ENCODE peak calls at places on chromosome 2, in seven cellular contexts. I is nephron progenitor cell; X is amygdala; U is lung microvascular endothelial cell; B is tibial artery; D is fibroblast of lung; L is stimulated activated CD8-positive, alpha-beta memory T cell treated with anti-CD3 and anti-CD28 coated beads, Interleukin-12 subunit alpha, Interleukin-12 subunit beta, amount 100 ng/mL, for 4 hours. Z is an unnamed sample.

GRCh38 chr2:211930331-211930730 is 608.3 kb downstream of the ERBB4 start:
- DNase-seq in D (peak), I (no peak), L (no peak), B (no peak), X (no peak), U (no peak), Z (no peak)

GRCh38 chr2:227623225-227623624 is 5.9 kb downstream of the SCYGR4 start:
- DNase-seq in I (no peak), D (peak), X (no peak), B (no peak), L (no peak), U (peak), Z (no peak)

GRCh38 chr2:24181849-24182248 is 7.0 kb downstream of the FAM228A start:
- DNase-seq in X (no peak), U (no peak), L (no peak), D (no peak), B (no peak), I (peak), Z (no peak)

GRCh38 chr2:156340818-156341481 is 8.4 kb upstream of the NR4A2 start:
- DNase-seq in X (no peak), U (peak), D (no peak), L (no peak), B (no peak), I (peak), Z (no peak)

GRCh38 chr2:178722296-178722695 is 84.9 kb downstream of the TTN start:
- DNase-seq in D (no peak), X (no peak), U (no peak), L (no peak), B (no peak), I (no peak), Z (no peak)

GRCh38 chr2:225479386-225479785 is 79.9 kb downstream of the NYAP2 start:
- DNase-seq in B (no peak), I (no peak), X (no peak), L (no peak), D (peak), U (no peak), Z (no peak)

GRCh38 chr2:9594361-9595063 is 36.3 kb downstream of the YWHAQ start:
- DNase-seq in X (no peak), I (no peak), U (peak), L (no peak), B (peak), D (peak), Z (no peak)

GRCh38 chr2:237097911-237098702 is 12.4 kb downstream of the COPS8 start:
- DNase-seq in X (no peak), U (peak), D (peak), L (no peak), I (no peak), B (no peak), Z (no peak)

GRCh38 chr2:202009019-202009481 is 24.6 kb upstream of the FZD7 start:
- DNase-seq in D (peak), B (peak), I (no peak), U (peak), L (no peak), X (no peak), Z (peak)

GRCh38 chr2:189234991-189235390 is 55.4 kb upstream of the COL5A2 start:
- DNase-seq in U (no peak), I (no peak), D (no peak), B (no peak), X (no peak), L (no peak), Z (no peak)

GRCh38 chr2:65281626-65282351 is 54.2 kb downstream of the ACTR2 start:
- DNase-seq in D (peak), B (no peak), I (no peak), X (no peak), U (no peak), L (no peak), Z (peak)

GRCh38 chr2:219325136-219325535 is 7.4 kb downstream of the RESP18 start:
- DNase-seq in L (no peak), U (no peak), D (no peak), X (no peak), I (no peak), B (no peak), Z (no peak)

GRCh38 chr2:104868081-104868806 is 14.3 kb downstream of the POU3F3 start:
- DNase-seq in U (no peak), X (no peak), B (no peak), D (no peak), L (no peak), I (no peak), Z (no peak)

GRCh38 chr2:196587739-196588138 is 51.8 kb upstream of the CCDC150 start:
- DNase-seq in I (no peak), B (no peak), U (no peak), L (no peak), D (no peak), X (no peak), Z (no peak)

GRCh38 chr2:144546933-144547332 is 27.0 kb upstream of the ZEB2 start:
- DNase-seq in L (no peak), X (no peak), D (no peak), U (no peak), I (no peak), B (no peak), Z (no peak)

GRCh38 chr2:45391866-45392265 is 219.2 kb downstream of the SRBD1 start:
- DNase-seq in X (no peak), B (no peak), D (peak), L (no peak), I (no peak), U (no peak), Z (no peak)

GRCh38 chr2:64990823-64991222 is 1.6 kb downstream of the SLC1A4 start:
- DNase-seq in L (no peak), I (no peak), B (peak), D (no peak), U (no peak), X (no peak), Z (no peak)

GRCh38 chr2:237404413-237404812 is 9.6 kb downstream of the COL6A3 start:
- DNase-seq in X (no peak), I (no peak), U (no peak), L (no peak), D (no peak), B (no peak), Z (no peak)

GRCh38 chr2:129192117-129192516 is 787.3 kb upstream of the RAB6C start:
- DNase-seq in I (no peak), L (no peak), U (no peak), D (no peak), X (no peak), B (no peak), Z (no peak)

GRCh38 chr2:30226144-30227032 is 4.9 kb upstream of the LBH start:
- DNase-seq in B (no peak), X (no peak), I (no peak), U (no peak), D (peak), L (no peak), Z (no peak)

GRCh38 chr2:232417489-232417888 is 10.8 kb downstream of the ALPG start:
- DNase-seq in X (no peak), L (no peak), B (no peak), I (no peak), U (no peak), D (no peak), Z (no peak)

GRCh38 chr2:227793148-227793722 is 20.4 kb upstream of the CCL20 start:
- DNase-seq in X (no peak), U (no peak), B (no peak), D (no peak), L (no peak), I (no peak), Z (no peak)

GRCh38 chr2:44649426-44649825 is 287.7 kb downstream of the CAMKMT start:
- DNase-seq in I (no peak), B (no peak), L (no peak), D (no peak), U (no peak), X (no peak), Z (no peak)

GRCh38 chr2:159119652-159120257 is 151.3 kb downstream of the TANC1 start:
- DNase-seq in L (no peak), U (no peak), I (no peak), X (no peak), B (no peak), D (no peak), Z (peak)

GRCh38 chr2:101463885-101464653 is 10.8 kb downstream of the RFX8 start:
- DNase-seq in L (no peak), D (peak), X (no peak), B (no peak), U (peak), I (no peak), Z (no peak)